ENCODE peak calls at places on chromosomes 12 and 14, in five cellular contexts. F, P, N, O and H are unnamed samples. For H3K4me1, the result is how much of the 10 kb centered on the place peaks cover.

GRCh38 chr14:97298331-97298730 is 501.1 kb downstream of the VRK1 start:
- DNase-seq in F (no peak), O (no peak), P (no peak), N (no peak), H (no peak)

GRCh38 chr12:76029982-76030377 is 1.6 kb downstream of the PHLDA1 start:
- DNase-seq in N (peak), F (no peak), P (peak), O (no peak), H (no peak)

GRCh38 chr14:20676072-20676471 is 8.3 kb upstream of the RNASE4 start:
- DNase-seq in P (no peak), N (no peak), F (no peak), O (no peak), H (no peak)

GRCh38 chr12:91182664-91183455 is at the start of gene DCN:
- DNase-seq in O (no peak), P (peak), F (no peak), N (no peak), H (no peak)

GRCh38 chr12:64390275-64390851 is at the start of gene C12orf56:
- DNase-seq in P (no peak), O (no peak), N (peak), F (no peak), H (no peak)

GRCh38 chr12:80314741-80315140 is 129.3 kb upstream of the PTPRQ start:
- DNase-seq in P (no peak), N (no peak), F (no peak), O (no peak), H (no peak)

GRCh38 chr14:73739899-73740685 is 25.9 kb upstream of the PNMA1 start:
- DNase-seq in N (no peak), O (no peak), F (no peak), P (no peak), H (no peak)

GRCh38 chr14:94638330-94638729 is 26.1 kb downstream of the SERPINA3 start:
- DNase-seq in P (peak), F (no peak), N (no peak), O (no peak), H (no peak)

GRCh38 chr12:75913502-75914110 is 118.0 kb downstream of the PHLDA1 start:
- DNase-seq in F (no peak), N (no peak), O (no peak), P (no peak), H (no peak)

GRCh38 chr12:6695313-6696045 is 5.1 kb downstream of the PIANP start:
- DNase-seq in O (no peak), F (no peak), P (no peak), N (no peak), H (no peak)

GRCh38 chr12:50901685-50902113 is 50.6 kb upstream of the HIGD1C start:
- DNase-seq in P (no peak), N (no peak), F (no peak), O (no peak), H (no peak)

GRCh38 chr14:95132732-95133131 is 24.6 kb downstream of the DICER1 start:
- DNase-seq in F (no peak), O (no peak), N (no peak), P (peak), H (no peak)

GRCh38 chr14:65840786-65841185 is 428.3 kb downstream of the FUT8 start:
- DNase-seq in F (no peak), O (no peak), P (peak), N (no peak), H (no peak)

GRCh38 chr14:100677925-100678765 is 48.5 kb upstream of the DLK1 start:
- DNase-seq in O (no peak), F (no peak), P (peak), N (peak), H (peak)

GRCh38 chr14:76516884-76517283 is 140.9 kb downstream of the ESRRB start:
- DNase-seq in O (no peak), P (no peak), F (no peak), N (no peak), H (no peak)

GRCh38 chr12:57154804-57155434 is 7.5 kb upstream of the LRP1-AS start:
- DNase-seq in P (no peak), F (no peak), N (no peak), O (no peak), H (no peak)

GRCh38 chr14:96263347-96264199 is 7.6 kb downstream of the BDKRB1 start:
- DNase-seq in P (peak), N (no peak), F (no peak), O (no peak), H (no peak)

GRCh38 chr14:32933623-32933942 is 5.1 kb upstream of the NPAS3 start:
- DNase-seq in N (no peak), P (no peak), F (peak), O (no peak), H (no peak)

GRCh38 chr14:95196268-95196667 is 38.9 kb upstream of the DICER1 start:
- DNase-seq in O (no peak), P (no peak), N (no peak), F (no peak), H (no peak)

GRCh38 chr14:50839048-50839447 is 8.1 kb upstream of the NIN start:
- DNase-seq in P (peak), F (no peak), O (no peak), N (no peak), H (no peak)

GRCh38 chr12:668092-668481 is 4.8 kb upstream of the NINJ2 start:
- DNase-seq in N (no peak), O (no peak), P (no peak), F (no peak), H (no peak)

GRCh38 chr12:674272-674781 is 11.1 kb upstream of the NINJ2 start:
- DNase-seq in P (peak), F (no peak), O (no peak), N (no peak), H (no peak)

GRCh38 chr12:675562-675961 is 12.3 kb upstream of the NINJ2 start:
- DNase-seq in O (no peak), N (no peak), P (no peak), F (no peak), H (no peak)

GRCh38 chr12:678747-679712 is 15.8 kb upstream of the NINJ2 start:
- DNase-seq in P (no peak), F (no peak), N (no peak), O (no peak), H (no peak)

GRCh38 chr12:673849-674248 is 10.6 kb upstream of the NINJ2 start:
- DNase-seq in F (no peak), O (no peak), N (no peak), P (no peak), H (no peak)
- H3K4me3 ChIP-seq in F (no peak), O (no peak), N (no peak), P (no peak), H (no peak)

DNA sequence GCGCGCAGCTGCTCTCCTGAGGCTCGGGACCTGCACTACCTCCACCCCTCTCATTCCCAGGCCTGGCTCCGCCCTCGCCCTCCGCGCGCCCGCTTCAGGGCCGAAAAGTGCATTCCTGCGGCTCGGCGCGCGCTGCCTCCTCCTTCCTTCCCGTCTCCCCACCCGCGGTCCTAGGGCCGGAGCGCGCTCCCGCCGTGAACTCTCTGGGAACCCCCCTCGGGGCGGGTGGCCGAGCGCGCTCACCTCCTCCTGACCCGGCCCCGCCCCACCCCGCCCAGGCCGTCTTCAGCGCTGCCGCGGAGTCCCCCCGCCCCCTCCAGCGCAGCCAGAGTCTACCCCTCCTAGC is 11.2 kb downstream of the RARG start:
- DNase-seq in P (peak), N (peak), O (peak), F (peak), H (peak)
- H3K4me1 ChIP-seq in P (under half), N (half or more), O (under half), F (half or more), H (half or more)

DNA sequence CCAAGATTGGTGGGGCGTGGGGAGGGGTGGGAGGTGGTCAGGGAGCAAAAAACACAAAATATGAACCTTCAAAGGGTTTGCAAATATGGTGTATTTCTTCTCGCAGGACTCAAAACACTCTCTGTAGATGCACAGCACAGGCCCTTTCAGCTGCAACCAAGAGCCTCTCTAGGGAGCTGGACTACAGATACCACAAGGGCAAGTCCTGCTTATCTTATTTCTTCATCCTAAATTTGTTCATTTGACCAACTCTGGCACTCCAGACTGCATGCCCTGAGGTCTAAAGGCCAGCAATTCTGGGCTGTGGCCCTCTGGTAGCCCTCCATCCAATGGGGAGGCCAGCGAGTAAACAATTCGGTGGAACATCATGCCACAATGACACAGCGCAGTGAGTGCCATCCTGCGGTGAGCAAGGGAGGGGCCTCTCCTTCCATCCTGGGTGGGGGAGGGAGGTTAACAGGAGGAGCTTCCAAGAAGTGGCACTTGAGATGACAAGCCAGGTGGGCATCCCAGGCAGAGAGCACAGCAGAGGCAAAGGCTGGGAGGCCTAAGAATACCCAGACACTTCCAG is 616 bp upstream of the SELPLG start:
- DNase-seq in P (no peak), O (peak), N (no peak), F (no peak), H (no peak)
- H3K4me3 ChIP-seq in P (no peak), O (no peak), N (no peak), F (no peak), H (no peak)

GRCh38 chr12:644293-644639 is 19.0 kb downstream of the NINJ2 start:
- DNase-seq in N (no peak), P (no peak), O (no peak), F (no peak), H (peak)

GRCh38 chr12:645563-646071 is 17.6 kb downstream of the NINJ2 start:
- DNase-seq in P (peak), N (no peak), F (no peak), O (no peak), H (peak)

GRCh38 chr12:646303-647038 is 16.8 kb downstream of the NINJ2 start:
- DNase-seq in N (peak), P (no peak), F (no peak), O (peak), H (peak)

GRCh38 chr12:643478-644292 is 19.6 kb downstream of the NINJ2 start:
- DNase-seq in N (peak), O (no peak), P (no peak), F (no peak), H (peak)

GRCh38 chr12:644818-645552 is 18.3 kb downstream of the NINJ2 start:
- DNase-seq in N (no peak), P (no peak), O (no peak), F (no peak), H (peak)
- H3K4me1 ChIP-seq in N (under half), P (under half), O (half or more), F (under half), H (under half)

GRCh38 chr14:44820230-44820964 is 141.3 kb downstream of the KLHL28 start:
- DNase-seq in O (no peak), N (no peak), F (peak), P (no peak), H (no peak)
- H3K4me3 ChIP-seq in O (no peak), N (no peak), F (no peak), P (no peak), H (no peak)

DNA sequence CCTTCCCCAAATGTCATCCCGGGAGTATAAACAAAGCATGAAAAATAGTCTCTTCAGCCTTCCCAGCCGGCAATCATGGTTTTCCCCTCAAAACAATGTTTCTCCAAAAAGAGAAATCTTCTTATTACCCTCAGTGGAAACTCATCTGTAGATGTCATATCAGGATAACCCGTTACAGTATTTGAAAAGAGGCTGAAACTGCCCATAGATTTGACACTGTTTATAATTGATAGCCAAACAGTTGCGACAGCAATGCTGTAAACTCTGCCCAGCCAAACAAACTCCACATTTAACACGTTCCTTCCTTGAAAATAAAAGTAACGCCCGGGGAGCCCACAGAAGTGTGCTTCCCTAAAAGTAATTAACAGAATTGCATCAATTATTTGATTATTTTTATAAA is 201.3 kb upstream of the FOXN3 start:
- DNase-seq in O (no peak), P (no peak), N (no peak), F (no peak), H (no peak)
- H3K4me1 ChIP-seq in O (under half), P (under half), N (under half), F (under half), H (under half)

GRCh38 chr12:132506328-132506727 is 16.4 kb downstream of the FBRSL1 start:
- DNase-seq in P (no peak), O (no peak), F (no peak), N (no peak), H (no peak)
- H3K4me3 ChIP-seq in P (no peak), O (peak), F (no peak), N (no peak), H (peak)

DNA sequence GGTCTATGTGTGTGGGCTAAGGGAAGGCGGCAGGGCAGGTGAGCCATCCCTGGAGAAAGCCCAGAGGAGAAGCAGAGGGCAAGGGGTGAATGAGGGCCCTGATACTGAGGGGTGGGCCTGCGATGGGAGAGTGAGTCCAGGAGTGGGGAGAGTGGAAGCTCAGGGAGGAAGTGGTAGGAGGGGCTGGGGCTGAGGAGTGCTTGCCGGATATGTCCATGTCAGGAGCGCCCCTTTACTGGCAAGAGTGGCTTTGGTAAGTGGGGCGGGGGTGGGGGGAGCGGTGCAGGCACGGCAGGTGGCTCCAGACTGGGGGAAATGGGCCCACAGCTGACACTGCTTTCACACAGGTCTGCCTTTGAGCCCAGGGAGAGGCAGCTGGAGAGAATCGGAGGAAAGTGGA is 86.3 kb upstream of the GPR68 start:
- DNase-seq in O (no peak), F (no peak), N (no peak), P (no peak), H (no peak)
- H3K4me1 ChIP-seq in O (under half), F (under half), N (under half), P (under half), H (under half)

DNA sequence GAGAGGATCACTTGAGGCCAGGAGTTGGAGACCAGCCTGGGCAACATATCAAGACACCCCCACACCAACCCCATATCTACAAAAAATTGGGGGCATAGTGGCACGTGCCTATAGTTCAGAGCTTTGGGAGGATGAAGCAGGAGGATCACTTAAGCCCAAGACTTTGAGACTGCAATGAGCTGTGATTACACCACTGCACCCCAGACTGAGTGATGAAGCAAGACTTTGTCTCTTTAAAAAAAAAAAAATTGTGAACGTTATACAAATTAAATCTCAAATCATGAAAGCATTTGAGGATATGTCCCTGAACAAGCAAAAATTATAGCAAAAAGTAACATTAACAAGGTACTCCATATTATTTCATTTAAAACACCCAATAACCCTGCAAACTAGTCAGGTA is 2.9 kb downstream of the LRP6 start:
- DNase-seq in O (no peak), N (no peak), F (no peak), P (no peak), H (no peak)
- H3K4me3 ChIP-seq in O (no peak), N (no peak), F (no peak), P (no peak), H (no peak)